ENCODE peak calls at places on chromosomes 16 and 17, in six cellular contexts. F is NCI-H2081; J is stimulated activated CD4-positive, alpha-beta T cell treated with anti-CD3 and anti-CD28 coated beads, Interleukin-2, amount 100 ng/mL, for 48 hours; A is GM12891; V is activated CD4-positive, alpha-beta T cell treated with anti-CD3 and anti-CD28 coated beads, Interleukin-2, amount 10 ng/mL, durations not matched to agents 7 days and 5 days; T is body of pancreas. Q is an unnamed sample.

GRCh38 chr16:5678371-5678770 is 580.8 kb upstream of the EEF2KMT start:
- DNase-seq in V (no peak), J (no peak), T (no peak), A (no peak), F (no peak), Q (no peak)

GRCh38 chr17:27578718-27579085 is 52.3 kb upstream of the LGALS9 start:
- DNase-seq in V (peak; percentile 46), J (peak; percentile 44), T (no peak), A (peak; percentile 65), F (no peak), Q (no peak)

GRCh38 chr16:10787304-10787703 is 31.3 kb downstream of the TVP23A start:
- DNase-seq in F (no peak), A (no peak), T (no peak), V (no peak), J (no peak), Q (no peak)

GRCh38 chr17:41335747-41336146 is 14.9 kb downstream of the KRT33A start:
- DNase-seq in V (no peak), F (no peak), A (no peak), T (no peak), J (no peak), Q (no peak)

GRCh38 chr17:12133183-12133582 is 112.5 kb downstream of the MAP2K4 start:
- DNase-seq in A (no peak), F (no peak), J (no peak), V (no peak), T (no peak), Q (no peak)

GRCh38 chr17:33125552-33125950 is 133.9 kb downstream of the SPACA3 start:
- DNase-seq in V (no peak), T (no peak), F (no peak), A (no peak), J (no peak), Q (no peak)

GRCh38 chr16:51327001-51327400 is 175.9 kb upstream of the SALL1 start:
- DNase-seq in T (no peak), A (no peak), J (no peak), V (no peak), F (no peak), Q (no peak)

GRCh38 chr17:16923097-16923903 is 48.6 kb downstream of the TNFRSF13B start:
- DNase-seq in F (no peak), J (no peak), V (no peak), A (no peak), T (peak; percentile 90), Q (no peak)

GRCh38 chr17:6269474-6269873 is 165.4 kb downstream of the AIPL1 start:
- DNase-seq in A (peak; percentile 35), J (peak; percentile 10), V (peak; percentile 53), F (no peak), T (no peak), Q (no peak)

GRCh38 chr17:27207073-27207511 is 86.8 kb upstream of the WSB1 start:
- DNase-seq in A (no peak), T (no peak), V (no peak), F (no peak), J (no peak), Q (no peak)